ENCODE peak calls at places on chromosomes 1 and 21, in seven cellular contexts. C, H, P, B, R, J and A are unnamed samples.

GRCh38 chr1:76867342-76868130 is at the start of gene ST6GALNAC5:
- DNase-seq in C (no peak), H (peak), P (no peak), B (no peak), R (peak), J (no peak), A (no peak)

GRCh38 chr1:56576880-56577858 is 2.2 kb downstream of the PLPP3 start:
- DNase-seq in C (no peak), H (peak), P (no peak), B (no peak), R (peak), J (peak), A (no peak)

GRCh38 chr1:23483327-23484252 is at the start of gene ASAP3:
- DNase-seq in C (no peak), H (peak), P (peak), B (peak), R (no peak), J (no peak), A (no peak)

GRCh38 chr1:93615201-93616150 is 66.2 kb downstream of the BCAR3 start:
- DNase-seq in C (no peak), H (peak), P (no peak), B (no peak), R (no peak), J (no peak), A (no peak)

GRCh38 chr1:65881070-65881594 is 88.4 kb downstream of the PDE4B start:
- DNase-seq in C (no peak), H (no peak), P (no peak), B (no peak), R (no peak), J (no peak), A (no peak)

GRCh38 chr1:89728381-89728780 is 92.5 kb upstream of the LRRC8D start:
- DNase-seq in C (no peak), H (no peak), P (no peak), B (no peak), R (no peak), J (no peak), A (no peak)

GRCh38 chr21:38392722-38393121 is 105.6 kb downstream of the ERG start:
- DNase-seq in C (no peak), H (no peak), P (no peak), B (no peak), R (no peak), J (no peak), A (no peak)

GRCh38 chr1:15616704-15617172 is 520 bp upstream of the DDI2 start:
- DNase-seq in C (no peak), H (no peak), P (peak), B (no peak), R (no peak), J (no peak), A (no peak)

GRCh38 chr1:155183775-155184221 is 10.1 kb downstream of the TRIM46 start:
- DNase-seq in C (no peak), H (no peak), P (no peak), B (no peak), R (no peak), J (no peak), A (no peak)

GRCh38 chr1:169595764-169596711 is 9.8 kb upstream of the F5 start:
- DNase-seq in C (no peak), H (peak), P (no peak), B (no peak), R (no peak), J (no peak), A (no peak)

GRCh38 chr1:221712198-221712684 is 29.6 kb downstream of the DUSP10 start:
- DNase-seq in C (peak), H (peak), P (no peak), B (peak), R (no peak), J (peak), A (no peak)

GRCh38 chr1:2160691-2161320 is 33.8 kb downstream of the FAAP20 start:
- DNase-seq in C (no peak), H (no peak), P (no peak), B (no peak), R (no peak), J (no peak), A (no peak)